ENCODE peak calls at places on chromosomes 7 and 10, in six cellular contexts. P, X, E, S, L and F are unnamed samples.

GRCh38 chr10:94963901-94964300 is 25.4 kb downstream of the CYP2C9 start:
- DNase-seq in P (peak), X (no peak), E (no peak), S (peak), L (peak), F (peak)

GRCh38 chr10:58952747-58953466 is 223.5 kb upstream of the PHYHIPL start:
- DNase-seq in P (peak), X (no peak), E (peak), S (peak), L (peak), F (peak)

GRCh38 chr7:131383937-131384635 is 56.4 kb downstream of the MKLN1 start:
- DNase-seq in P (no peak), X (no peak), E (no peak), S (no peak), L (no peak), F (no peak)

GRCh38 chr7:65554-65953 is 126.8 kb upstream of the FAM20C start:
- DNase-seq in P (peak), X (no peak), E (no peak), S (no peak), L (no peak), F (no peak)

GRCh38 chr10:68348265-68348741 is 15.6 kb upstream of the PBLD start:
- DNase-seq in P (peak), X (peak), E (peak), S (peak), L (peak), F (peak)

GRCh38 chr10:33841678-33842077 is 507.2 kb upstream of the NRP1 start:
- DNase-seq in P (no peak), X (no peak), E (no peak), S (no peak), L (no peak), F (no peak)

GRCh38 chr7:12805518-12805928 is 118.1 kb downstream of the ARL4A start:
- DNase-seq in P (no peak), X (no peak), E (no peak), S (no peak), L (no peak), F (no peak)

GRCh38 chr7:77657427-77658331 is 38.6 kb upstream of the RSBN1L start:
- DNase-seq in P (peak), X (no peak), E (no peak), S (no peak), L (peak), F (peak)

GRCh38 chr7:44212581-44213184 is 11.9 kb downstream of the YKT6 start:
- DNase-seq in P (no peak), X (no peak), E (no peak), S (no peak), L (no peak), F (no peak)

GRCh38 chr7:149853157-149853556 is 15.0 kb downstream of the ZNF862 start:
- DNase-seq in P (no peak), X (no peak), E (no peak), S (peak), L (no peak), F (no peak)

GRCh38 chr10:24208661-24209420 is at the start of gene KIAA1217:
- DNase-seq in P (peak), X (no peak), E (peak), S (peak), L (peak), F (no peak)

GRCh38 chr10:6786579-6787031 is 206.5 kb upstream of the PRKCQ start:
- DNase-seq in P (peak), X (peak), E (no peak), S (no peak), L (no peak), F (peak)

GRCh38 chr10:96513686-96514551 is at the start of gene TLL2:
- DNase-seq in P (peak), X (peak), E (peak), S (peak), L (peak), F (peak)

GRCh38 chr10:86942441-86943315 is 14.7 kb downstream of the MMRN2 start:
- DNase-seq in P (no peak), X (no peak), E (no peak), S (peak), L (no peak), F (no peak)

GRCh38 chr7:39749177-39749576 is 125.8 kb downstream of the RALA start:
- DNase-seq in P (peak), X (no peak), E (no peak), S (no peak), L (no peak), F (peak)

GRCh38 chr10:29600821-29601220 is 34.0 kb downstream of the SVIL start:
- DNase-seq in P (no peak), X (no peak), E (no peak), S (no peak), L (no peak), F (peak)

GRCh38 chr10:93465806-93466675 is 16.1 kb downstream of the MYOF start:
- DNase-seq in P (peak), X (peak), E (peak), S (no peak), L (no peak), F (peak)

GRCh38 chr7:7810380-7810779 is 92.0 kb upstream of the RPA3 start:
- DNase-seq in P (no peak), X (no peak), E (no peak), S (no peak), L (no peak), F (no peak)

GRCh38 chr7:93185303-93186027 is 37.3 kb upstream of the SAMD9L start:
- DNase-seq in P (peak), X (no peak), E (no peak), S (no peak), L (no peak), F (no peak)

GRCh38 chr10:45374451-45375052 is 536 bp downstream of the ALOX5 start:
- DNase-seq in P (no peak), X (no peak), E (no peak), S (peak), L (peak), F (no peak)
- H3K4me3 ChIP-seq in P (no peak), X (no peak), E (peak), S (no peak), L (peak), F (peak)

GRCh38 chr10:124449170-124450009 is 445 bp downstream of the NKX1-2 start:
- DNase-seq in P (no peak), X (no peak), E (no peak), S (peak), L (no peak), F (no peak)
- H3K4me3 ChIP-seq in P (no peak), X (no peak), E (peak), S (peak), L (no peak), F (peak)

GRCh38 chr7:128938524-128939074 is 872 bp downstream of the IRF5 start:
- DNase-seq in P (no peak), X (no peak), E (peak), S (peak), L (peak), F (no peak)

GRCh38 chr7:128939075-128939860 is 1.5 kb downstream of the IRF5 start:
- DNase-seq in P (no peak), X (no peak), E (no peak), S (no peak), L (peak), F (no peak)

GRCh38 chr7:128940494-128941322 is 3.0 kb downstream of the IRF5 start:
- DNase-seq in P (no peak), X (no peak), E (peak), S (no peak), L (peak), F (no peak)

GRCh38 chr7:128941323-128941890 is 3.7 kb downstream of the IRF5 start:
- DNase-seq in P (no peak), X (no peak), E (no peak), S (no peak), L (peak), F (no peak)

GRCh38 chr7:128939861-128940410 is 2.2 kb downstream of the IRF5 start:
- DNase-seq in P (no peak), X (no peak), E (peak), S (no peak), L (peak), F (no peak)
- H3K4me3 ChIP-seq in P (no peak), X (no peak), E (no peak), S (no peak), L (peak), F (no peak)

DNA sequence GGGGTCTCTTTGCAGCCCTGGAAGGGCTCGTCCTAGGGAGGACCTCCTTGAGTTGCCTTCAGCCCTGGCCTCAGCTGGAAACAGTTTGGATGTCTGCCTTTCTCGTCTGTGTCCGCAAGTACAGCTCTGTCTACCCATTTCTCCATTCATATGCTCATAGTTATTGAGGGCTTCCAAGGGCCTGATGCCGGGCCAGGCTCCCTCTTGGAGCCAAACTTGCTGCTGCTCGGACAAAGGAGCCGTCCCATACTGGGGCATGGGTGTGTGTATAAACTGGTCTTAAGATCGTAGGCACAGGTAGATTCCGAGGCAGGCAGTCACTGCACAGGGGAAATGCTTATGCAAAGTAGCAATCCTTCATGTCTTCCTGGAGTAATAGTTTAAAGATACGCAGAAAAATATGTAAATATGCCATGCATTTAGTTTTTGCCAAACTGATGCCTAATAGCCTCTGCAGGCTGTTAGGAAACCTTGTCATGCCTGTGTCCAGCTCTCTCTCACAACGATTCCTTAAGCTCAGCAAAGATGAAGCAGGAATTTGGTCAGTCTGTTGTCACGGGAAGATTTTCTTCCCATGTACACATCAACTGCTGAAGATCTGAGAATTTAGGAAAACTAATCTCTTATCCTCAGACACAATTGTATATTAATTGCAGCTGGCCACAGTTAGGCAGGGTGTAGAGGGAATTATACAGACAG is 116.9 kb upstream of the BTBD16 start:
- DNase-seq in P (no peak), X (no peak), E (no peak), S (no peak), L (no peak), F (no peak)
- H3K4me3 ChIP-seq in P (no peak), X (no peak), E (no peak), S (no peak), L (no peak), F (no peak)